ENCODE peak calls at places on chromosome 17, in five cellular contexts. One of them, this sample, is unnamed.
A peak's percentile ranks its signal among the peaks of the same experiment; 100 is the strongest.

GRCh38 chr17:80830020-80830780 is 161.4 kb upstream of the CHMP6 start:
- DNase-seq in H1: no peak
- DNase-seq in WTC11: no peak
- DNase-seq in K562: no peak
- DNase-seq in HepG2: no peak
- DNase-seq in this sample: no peak

GRCh38 chr17:81253358-81254131 is 14.4 kb downstream of the NDUFAF8 start:
- DNase-seq in H1: no peak
- DNase-seq in WTC11: peak; percentile 57
- DNase-seq in K562: peak; percentile 66
- DNase-seq in HepG2: no peak
- DNase-seq in this sample: no peak

GRCh38 chr17:33598795-33599194 is 305.7 kb upstream of the ASIC2 start:
- DNase-seq in H1: no peak
- DNase-seq in WTC11: no peak
- DNase-seq in K562: no peak
- DNase-seq in HepG2: no peak
- DNase-seq in this sample: no peak

GRCh38 chr17:32777436-32777835 is 99.5 kb downstream of the MYO1D start:
- DNase-seq in H1: no peak
- DNase-seq in WTC11: no peak
- DNase-seq in K562: no peak
- DNase-seq in HepG2: no peak
- DNase-seq in this sample: no peak

GRCh38 chr17:6061290-6061689 is 8.9 kb upstream of the WSCD1 start:
- DNase-seq in H1: no peak
- DNase-seq in WTC11: no peak
- DNase-seq in K562: no peak
- DNase-seq in HepG2: peak; percentile 19
- DNase-seq in this sample: no peak

GRCh38 chr17:20028436-20028835 is 19.3 kb downstream of the SPECC1 start:
- DNase-seq in H1: no peak
- DNase-seq in WTC11: no peak
- DNase-seq in K562: no peak
- DNase-seq in HepG2: no peak
- DNase-seq in this sample: no peak

GRCh38 chr17:60371416-60371815 is 20.5 kb downstream of the USP32 start:
- DNase-seq in H1: no peak
- DNase-seq in WTC11: no peak
- DNase-seq in K562: no peak
- DNase-seq in HepG2: no peak
- DNase-seq in this sample: no peak

GRCh38 chr17:72175787-72176515 is 55.1 kb downstream of the SOX9 start:
- DNase-seq in H1: no peak
- DNase-seq in WTC11: no peak
- DNase-seq in K562: no peak
- DNase-seq in HepG2: no peak
- DNase-seq in this sample: no peak

GRCh38 chr17:46929413-46929812 is 6.5 kb downstream of the GOSR2 start:
- DNase-seq in H1: no peak
- DNase-seq in WTC11: no peak
- DNase-seq in K562: no peak
- DNase-seq in HepG2: no peak
- DNase-seq in this sample: no peak

GRCh38 chr17:82536220-82537201 is 17.0 kb downstream of the FOXK2 start:
- DNase-seq in H1: no peak
- DNase-seq in WTC11: no peak
- DNase-seq in K562: no peak
- DNase-seq in HepG2: no peak
- DNase-seq in this sample: no peak

GRCh38 chr17:35557353-35557752 is 3.3 kb downstream of the SLFN14 start:
- DNase-seq in H1: no peak
- DNase-seq in WTC11: no peak
- DNase-seq in K562: no peak
- DNase-seq in HepG2: no peak
- DNase-seq in this sample: no peak

GRCh38 chr17:79752175-79752574 is 21.4 kb downstream of the ENPP7 start:
- DNase-seq in H1: no peak
- DNase-seq in WTC11: no peak
- DNase-seq in K562: no peak
- DNase-seq in HepG2: no peak
- DNase-seq in this sample: no peak

GRCh38 chr17:50564916-50565315 is 4.4 kb downstream of the CACNA1G start:
- DNase-seq in H1: no peak
- DNase-seq in WTC11: no peak
- DNase-seq in K562: peak; percentile 23
- DNase-seq in HepG2: no peak
- DNase-seq in this sample: no peak

GRCh38 chr17:2337811-2338657 is 733 bp downstream of the SGSM2 start:
- DNase-seq in H1: no peak
- DNase-seq in WTC11: peak; percentile 63
- DNase-seq in K562: peak; percentile 43
- DNase-seq in HepG2: peak; percentile 46
- DNase-seq in this sample: no peak

GRCh38 chr17:16814439-16814838 is 124.4 kb downstream of the CCDC144A start:
- DNase-seq in H1: no peak
- DNase-seq in WTC11: no peak
- DNase-seq in K562: no peak
- DNase-seq in HepG2: no peak
- DNase-seq in this sample: no peak

GRCh38 chr17:74231846-74232713 is 18.7 kb downstream of the TTYH2 start:
- DNase-seq in H1: no peak
- DNase-seq in WTC11: no peak
- DNase-seq in K562: no peak
- DNase-seq in HepG2: no peak
- DNase-seq in this sample: no peak

GRCh38 chr17:14268264-14268663 is 31.6 kb upstream of the CDRT15 start:
- DNase-seq in H1: no peak
- DNase-seq in WTC11: no peak
- DNase-seq in K562: no peak
- DNase-seq in HepG2: peak; percentile 50
- DNase-seq in this sample: no peak

GRCh38 chr17:11645426-11645825 is 47.2 kb downstream of the DNAH9 start:
- DNase-seq in H1: no peak
- DNase-seq in WTC11: no peak
- DNase-seq in K562: no peak
- DNase-seq in HepG2: no peak
- DNase-seq in this sample: no peak

GRCh38 chr17:71828182-71828596 is 292.6 kb upstream of the SOX9 start:
- DNase-seq in H1: peak; percentile 97
- DNase-seq in WTC11: peak; percentile 89
- DNase-seq in K562: no peak
- DNase-seq in HepG2: no peak
- DNase-seq in this sample: no peak

GRCh38 chr17:77451271-77451893 is 310.6 kb downstream of the SEC14L1 start:
- DNase-seq in H1: peak; percentile 71
- DNase-seq in WTC11: peak; percentile 84
- DNase-seq in K562: peak; percentile 84
- DNase-seq in HepG2: peak; percentile 96
- DNase-seq in this sample: no peak

GRCh38 chr17:5693821-5694220 is 109.5 kb upstream of the NLRP1 start:
- DNase-seq in H1: no peak
- DNase-seq in WTC11: no peak
- DNase-seq in K562: no peak
- DNase-seq in HepG2: no peak
- DNase-seq in this sample: no peak

GRCh38 chr17:14211778-14212177 is 24.9 kb downstream of the CDRT15 start:
- DNase-seq in H1: no peak
- DNase-seq in WTC11: peak; percentile 63
- DNase-seq in K562: no peak
- DNase-seq in HepG2: no peak
- DNase-seq in this sample: no peak

GRCh38 chr17:56886288-56886721 is 27.5 kb downstream of the TRIM25 start:
- DNase-seq in H1: no peak
- DNase-seq in WTC11: no peak
- DNase-seq in K562: no peak
- DNase-seq in HepG2: peak; percentile 72
- DNase-seq in this sample: no peak

DNA sequence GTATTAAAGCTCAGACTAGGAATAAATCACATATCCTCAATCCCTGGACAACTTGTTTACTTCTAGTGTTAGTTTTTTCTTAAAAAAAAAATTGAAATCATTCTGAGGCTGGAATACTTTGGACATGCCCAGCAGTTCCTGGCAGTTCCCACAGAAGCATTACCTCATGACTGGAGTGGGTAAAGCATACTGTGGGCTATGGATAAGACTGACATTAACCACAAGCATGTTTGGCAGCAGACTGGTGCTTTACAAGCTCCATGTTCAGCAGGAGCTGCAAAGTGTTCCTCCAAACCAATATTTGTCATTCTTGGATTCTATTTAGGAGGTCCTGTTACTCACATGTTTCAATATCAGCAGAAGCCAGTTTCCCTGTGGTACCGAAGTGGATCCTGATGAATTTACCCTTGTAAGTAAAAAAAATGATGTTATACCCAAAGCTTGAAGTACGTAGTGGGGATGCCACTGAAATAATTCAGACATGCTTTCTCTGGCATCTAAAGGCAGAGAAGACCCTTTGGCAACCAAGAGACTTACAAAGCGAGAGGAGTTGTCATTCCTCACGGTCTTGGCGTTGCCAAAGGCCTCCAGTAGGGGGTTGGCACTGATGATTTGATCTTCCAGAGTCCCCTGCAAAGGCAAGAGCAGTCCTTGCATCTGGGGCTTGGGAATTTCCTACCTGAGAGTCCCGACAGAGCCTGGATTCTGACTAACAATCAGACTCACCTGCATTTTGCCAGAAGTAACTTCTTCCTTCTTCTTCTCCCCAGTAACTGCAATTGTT is 4.9 kb downstream of the MYH1 start:
- DNase-seq in H1: no peak
- DNase-seq in WTC11: no peak
- DNase-seq in K562: no peak
- DNase-seq in HepG2: no peak
- DNase-seq in this sample: no peak
- TF ChIP-seq ATF2 in H1: no peak
- TF ChIP-seq ATF2 in WTC11: no peak
- TF ChIP-seq ATF2 in K562: no peak
- TF ChIP-seq ATF2 in HepG2: no peak
- TF ChIP-seq ATF2 in this sample: no peak

GRCh38 chr17:64002658-64003525 is 4.7 kb downstream of the PRR29 start:
- DNase-seq in H1: no peak
- DNase-seq in WTC11: no peak
- DNase-seq in K562: no peak
- DNase-seq in HepG2: no peak
- DNase-seq in this sample: no peak
- TF ChIP-seq ATF2 in H1: no peak
- TF ChIP-seq ATF2 in WTC11: no peak
- TF ChIP-seq ATF2 in K562: no peak
- TF ChIP-seq ATF2 in HepG2: no peak
- TF ChIP-seq ATF2 in this sample: no peak

GRCh38 chr17:302300-302698 is 50.3 kb downstream of the RPH3AL start:
- DNase-seq in H1: no peak
- DNase-seq in WTC11: no peak
- DNase-seq in K562: no peak
- DNase-seq in HepG2: no peak
- DNase-seq in this sample: no peak

GRCh38 chr17:303161-303560 is 49.4 kb downstream of the RPH3AL start:
- DNase-seq in H1: no peak
- DNase-seq in WTC11: no peak
- DNase-seq in K562: no peak
- DNase-seq in HepG2: no peak
- DNase-seq in this sample: no peak

GRCh38 chr17:299546-299945 is 53.1 kb downstream of the RPH3AL start:
- DNase-seq in H1: no peak
- DNase-seq in WTC11: no peak
- DNase-seq in K562: no peak
- DNase-seq in HepG2: no peak
- DNase-seq in this sample: no peak

GRCh38 chr17:300881-301280 is 51.7 kb downstream of the RPH3AL start:
- DNase-seq in H1: no peak
- DNase-seq in WTC11: no peak
- DNase-seq in K562: no peak
- DNase-seq in HepG2: no peak
- DNase-seq in this sample: no peak

DNA sequence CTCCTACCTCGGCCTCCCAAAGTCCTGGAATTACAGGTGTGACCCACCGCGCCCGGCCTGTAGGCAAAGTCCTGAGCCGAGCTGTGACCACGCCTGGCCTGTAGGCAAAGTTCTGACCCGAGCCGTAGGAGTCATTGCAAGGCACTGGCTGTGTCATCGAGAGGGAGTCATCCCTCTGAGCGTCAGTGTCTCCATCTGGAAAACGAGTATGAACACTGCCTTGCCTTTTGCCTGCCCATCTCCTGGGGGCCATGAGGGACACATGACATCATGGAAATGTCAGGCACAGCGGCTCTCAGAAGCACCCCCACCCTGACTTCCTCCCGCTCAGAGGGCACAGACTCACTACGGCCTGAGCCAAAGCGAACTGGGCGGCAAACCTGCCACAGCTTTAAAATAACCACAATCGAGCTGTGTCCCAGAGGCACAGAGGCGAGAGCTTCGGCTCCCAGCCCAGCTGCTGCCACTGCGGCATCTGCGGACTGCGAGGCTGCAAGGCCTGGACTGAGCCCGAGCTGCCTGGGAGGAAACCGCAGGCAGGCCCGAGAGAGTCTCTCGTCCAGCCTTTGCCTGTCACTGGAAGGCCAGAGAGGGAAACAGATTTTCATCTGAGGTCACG is 50.8 kb downstream of the RPH3AL start:
- DNase-seq in H1: no peak
- DNase-seq in WTC11: no peak
- DNase-seq in K562: no peak
- DNase-seq in HepG2: no peak
- DNase-seq in this sample: no peak
- TF ChIP-seq ATF2 in H1: no peak
- TF ChIP-seq ATF2 in WTC11: no peak
- TF ChIP-seq ATF2 in K562: no peak
- TF ChIP-seq ATF2 in HepG2: no peak
- TF ChIP-seq ATF2 in this sample: no peak

DNA sequence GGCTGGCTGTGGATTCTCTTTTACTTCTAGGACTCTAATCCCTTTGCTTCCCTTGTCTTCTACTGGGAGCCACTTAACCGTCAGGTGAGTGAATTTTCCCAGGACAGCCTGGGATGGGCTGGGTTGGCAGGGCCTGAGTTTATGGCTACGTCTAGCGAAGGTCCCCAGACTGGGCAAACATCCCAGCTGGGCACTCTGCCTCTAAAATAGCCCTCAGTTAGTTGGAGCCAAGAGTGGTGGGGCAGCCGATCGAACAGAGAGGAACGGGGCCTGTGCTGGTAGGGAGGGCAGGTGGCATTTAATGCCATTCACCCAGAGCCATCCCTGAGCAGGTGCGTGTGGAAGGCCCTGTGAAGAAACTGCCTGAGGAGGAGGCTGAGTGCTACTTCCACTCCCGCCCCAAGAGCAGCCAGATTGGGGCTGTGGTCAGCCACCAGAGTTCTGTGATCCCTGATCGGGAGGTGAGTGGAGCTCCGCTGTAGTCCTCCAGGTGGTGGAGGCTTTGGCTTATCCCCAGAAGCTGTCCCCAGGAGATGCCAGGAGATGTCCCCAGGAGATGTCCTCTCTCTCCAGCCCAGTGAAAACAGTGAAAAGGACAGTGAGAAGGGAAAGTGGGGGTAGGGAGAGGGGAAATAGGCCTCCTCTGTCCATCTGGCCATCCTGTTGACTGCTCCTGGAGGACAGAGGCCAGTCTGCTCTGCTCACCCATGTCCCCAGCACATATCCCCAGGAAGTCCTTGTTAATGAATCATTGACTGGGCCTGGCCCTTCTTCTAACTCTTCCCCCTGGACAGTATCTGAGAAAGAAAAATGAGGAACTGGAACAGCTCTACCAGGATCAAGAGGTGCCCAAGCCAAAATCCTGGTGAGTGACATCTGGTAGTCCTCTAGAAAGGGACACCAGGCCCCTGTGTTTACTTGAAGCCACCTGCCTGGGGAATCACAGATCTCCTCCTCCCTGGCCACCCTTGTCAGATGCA is 4.4 kb downstream of the PNPO start:
- DNase-seq in H1: no peak
- DNase-seq in WTC11: no peak
- DNase-seq in K562: no peak
- DNase-seq in HepG2: no peak
- DNase-seq in this sample: no peak
- TF ChIP-seq ATF2 in H1: no peak
- TF ChIP-seq ATF2 in WTC11: no peak
- TF ChIP-seq ATF2 in K562: no peak
- TF ChIP-seq ATF2 in HepG2: no peak
- TF ChIP-seq ATF2 in this sample: no peak

This sample was measured in GM12878.